ENCODE peak calls at places on chromosomes 16 and 17, in six cellular contexts. One of them, this sample, is unnamed.

GRCh38 chr16:14285542-14286380 is 214.6 kb downstream of the MRTFB start:
- DNase-seq in GM12864: peak
- DNase-seq in RWPE1: peak
- DNase-seq in T-helper 9 cell: peak
- DNase-seq in mucosa of descending colon: peak
- DNase-seq in Kasumi-1: peak
- DNase-seq in this sample: peak

GRCh38 chr17:44110823-44111633 is 12.4 kb downstream of the HDAC5 start:
- DNase-seq in GM12864: peak
- DNase-seq in RWPE1: peak
- DNase-seq in T-helper 9 cell: no peak
- DNase-seq in mucosa of descending colon: peak
- DNase-seq in Kasumi-1: peak
- DNase-seq in this sample: no peak

GRCh38 chr17:7912927-7913524 is 3.1 kb downstream of the RNF227 start:
- DNase-seq in GM12864: peak
- DNase-seq in RWPE1: peak
- DNase-seq in T-helper 9 cell: no peak
- DNase-seq in mucosa of descending colon: peak
- DNase-seq in Kasumi-1: peak
- DNase-seq in this sample: peak

GRCh38 chr16:89195521-89196171 is 4.7 kb downstream of the SLC22A31 start:
- DNase-seq in GM12864: no peak
- DNase-seq in RWPE1: no peak
- DNase-seq in T-helper 9 cell: no peak
- DNase-seq in mucosa of descending colon: no peak
- DNase-seq in Kasumi-1: no peak
- DNase-seq in this sample: no peak

GRCh38 chr17:45200701-45201100 is 21.0 kb upstream of the FMNL1 start:
- DNase-seq in GM12864: no peak
- DNase-seq in RWPE1: no peak
- DNase-seq in T-helper 9 cell: no peak
- DNase-seq in mucosa of descending colon: no peak
- DNase-seq in Kasumi-1: peak
- DNase-seq in this sample: no peak

GRCh38 chr16:58187092-58187491 is 10.8 kb downstream of the CSNK2A2 start:
- DNase-seq in GM12864: no peak
- DNase-seq in RWPE1: no peak
- DNase-seq in T-helper 9 cell: no peak
- DNase-seq in mucosa of descending colon: no peak
- DNase-seq in Kasumi-1: no peak
- DNase-seq in this sample: no peak

GRCh38 chr17:74380086-74380958 is 13.0 kb downstream of the GPR142 start:
- DNase-seq in GM12864: no peak
- DNase-seq in RWPE1: peak
- DNase-seq in T-helper 9 cell: no peak
- DNase-seq in mucosa of descending colon: peak
- DNase-seq in Kasumi-1: no peak
- DNase-seq in this sample: peak

GRCh38 chr16:81940781-81941560 is 70.3 kb downstream of the SDR42E1 start:
- DNase-seq in GM12864: no peak
- DNase-seq in RWPE1: peak
- DNase-seq in T-helper 9 cell: no peak
- DNase-seq in mucosa of descending colon: no peak
- DNase-seq in Kasumi-1: peak
- DNase-seq in this sample: peak

GRCh38 chr17:42189651-42189965 is 4.4 kb upstream of the HCRT start:
- DNase-seq in GM12864: no peak
- DNase-seq in RWPE1: no peak
- DNase-seq in T-helper 9 cell: no peak
- DNase-seq in mucosa of descending colon: no peak
- DNase-seq in Kasumi-1: no peak
- DNase-seq in this sample: no peak

GRCh38 chr17:47225436-47225858 is 16.3 kb downstream of the MYL4 start:
- DNase-seq in GM12864: no peak
- DNase-seq in RWPE1: peak
- DNase-seq in T-helper 9 cell: no peak
- DNase-seq in mucosa of descending colon: peak
- DNase-seq in Kasumi-1: peak
- DNase-seq in this sample: peak